ENCODE peak calls at places on chromosomes 13 and 19, in five cellular contexts. D is heart right ventricle, X is fibroblast of lung, P is neural progenitor cell, M is heart left ventricle. K is an unnamed sample.

GRCh38 chr19:45969676-45970075 is 4.0 kb downstream of the NOVA2 start:
- DNase-seq in D (no peak), X (no peak), P (no peak), M (no peak), K (no peak)

GRCh38 chr19:48966541-48967345 is 1.6 kb downstream of the FTL start:
- DNase-seq in D (no peak), X (no peak), P (peak), M (no peak), K (peak)

GRCh38 chr13:89755729-89756492 is 1591.6 kb upstream of the MIR17HG start:
- DNase-seq in D (no peak), X (no peak), P (no peak), M (no peak), K (no peak)

GRCh38 chr13:114087430-114087829 is 45.0 kb downstream of the RASA3 start:
- DNase-seq in D (no peak), X (no peak), P (peak), M (peak), K (no peak)

GRCh38 chr13:45518525-45519235 is 53.9 kb downstream of the COG3 start:
- DNase-seq in D (no peak), X (peak), P (no peak), M (no peak), K (peak)

GRCh38 chr19:3699071-3699740 is 1.1 kb downstream of the PIP5K1C start:
- DNase-seq in D (peak), X (peak), P (peak), M (no peak), K (peak)

GRCh38 chr13:98752111-98752941 is at the start of gene SLC15A1:
- DNase-seq in D (no peak), X (no peak), P (peak), M (no peak), K (no peak)

GRCh38 chr19:40921005-40921897 is 39.2 kb upstream of the CYP2A7 start:
- DNase-seq in D (no peak), X (peak), P (no peak), M (no peak), K (no peak)

GRCh38 chr13:52809310-52809769 is 39.1 kb downstream of the PCDH8 start:
- DNase-seq in D (peak), X (peak), P (peak), M (no peak), K (peak)

GRCh38 chr19:55495646-55496349 is 7.6 kb downstream of the SSC5D start:
- DNase-seq in D (no peak), X (no peak), P (no peak), M (no peak), K (no peak)

GRCh38 chr19:10517361-10517759 is at the start of gene S1PR5:
- DNase-seq in D (peak), X (no peak), P (peak), M (no peak), K (no peak)

GRCh38 chr13:25406377-25406776 is 34.6 kb downstream of the ATP8A2 start:
- DNase-seq in D (no peak), X (no peak), P (peak), M (no peak), K (no peak)

GRCh38 chr19:34336781-34337271 is 28.2 kb upstream of the GPI start:
- DNase-seq in D (no peak), X (peak), P (peak), M (no peak), K (peak)

GRCh38 chr19:28472843-28473242 is 740.1 kb downstream of the UQCRFS1 start:
- DNase-seq in D (peak), X (no peak), P (no peak), M (peak), K (no peak)

GRCh38 chr19:39408392-39409206 is 2.0 kb downstream of the ZFP36 start:
- DNase-seq in D (no peak), X (peak), P (peak), M (no peak), K (peak)

GRCh38 chr19:52099497-52100138 is 4.1 kb upstream of the ZNF841 start:
- DNase-seq in D (no peak), X (peak), P (no peak), M (no peak), K (no peak)

GRCh38 chr13:96141032-96141431 is 51.1 kb downstream of the HS6ST3 start:
- DNase-seq in D (no peak), X (peak), P (peak), M (no peak), K (peak)

GRCh38 chr13:42656136-42656535 is 82.2 kb downstream of the TNFSF11 start:
- DNase-seq in D (no peak), X (no peak), P (peak), M (no peak), K (peak)

GRCh38 chr13:48908381-48909087 is 67.2 kb upstream of the FNDC3A start:
- DNase-seq in D (no peak), X (peak), P (no peak), M (no peak), K (peak)

DNA sequence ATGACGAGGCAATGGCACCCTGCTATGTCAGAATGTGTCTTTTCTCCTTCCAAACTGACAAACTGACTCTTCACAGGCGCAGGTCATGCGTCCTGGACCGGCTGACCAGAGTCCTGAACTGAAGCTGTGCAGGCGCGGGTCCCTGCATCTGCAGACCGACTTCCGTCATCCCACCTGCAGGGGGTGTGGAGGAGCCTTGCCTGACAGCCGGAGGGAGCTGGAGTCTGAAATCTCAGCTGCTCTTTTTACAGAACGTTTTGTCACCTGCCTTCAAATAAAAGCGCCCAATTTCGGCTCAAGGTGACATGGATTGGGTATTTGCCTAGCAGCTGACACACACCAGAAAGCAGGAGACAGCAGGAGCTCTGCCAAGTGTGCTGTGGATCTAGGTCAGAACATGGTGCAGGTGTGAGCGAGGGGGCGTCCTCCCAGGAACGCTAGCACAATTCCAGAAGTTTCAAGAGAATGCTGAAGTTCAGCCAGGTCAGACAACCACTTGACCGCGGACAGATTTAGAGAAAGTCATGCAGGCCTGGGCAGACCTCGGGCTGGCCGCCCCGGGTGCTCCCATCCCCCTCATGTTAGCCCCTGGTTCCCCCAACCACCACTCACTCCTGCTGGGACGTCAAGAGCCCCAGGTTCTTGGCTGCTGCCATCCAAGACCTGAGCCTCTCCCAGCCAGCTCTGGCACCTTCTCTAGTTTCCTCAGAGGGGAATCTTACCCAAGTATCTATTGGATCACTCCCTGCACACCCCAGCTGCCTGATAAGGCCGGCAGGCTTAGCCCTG is 32.8 kb downstream of the ELL start:
- DNase-seq in D (peak), X (no peak), P (peak), M (no peak), K (no peak)
- TF ChIP-seq CTCF in D (peak), X (no peak), P (peak), M (peak), K (peak)

DNA sequence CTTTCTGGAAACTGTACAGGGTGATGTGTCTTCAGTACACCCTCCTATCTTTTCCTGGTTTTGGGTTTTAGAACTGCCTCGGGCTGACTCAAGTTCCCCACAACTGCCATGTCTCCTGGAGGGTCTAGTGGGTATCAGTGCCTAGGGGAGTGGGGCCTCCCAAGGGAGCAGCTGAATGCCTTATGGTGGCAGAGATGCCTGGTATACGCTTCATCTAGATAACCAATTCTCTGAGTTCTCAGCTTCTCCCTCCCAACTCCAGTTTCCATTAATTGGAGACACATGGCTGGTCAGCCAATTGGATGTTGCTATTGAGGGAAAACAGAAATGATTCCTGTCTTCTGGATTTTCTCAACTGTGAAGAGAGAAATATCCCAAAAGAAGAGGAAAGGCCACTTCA is 12.8 kb downstream of the ZNF439 start:
- DNase-seq in D (no peak), X (no peak), P (no peak), M (no peak), K (no peak)
- H3K4me3 ChIP-seq in D (no peak), X (no peak), P (no peak), M (no peak), K (no peak)

GRCh38 chr19:35977446-35978222 is 17.4 kb upstream of the SDHAF1 start:
- DNase-seq in D (no peak), X (no peak), P (peak), M (no peak), K (no peak)
- TF ChIP-seq CTCF in D (no peak), X (no peak), P (peak), M (no peak), K (no peak)

GRCh38 chr19:1082165-1082927 is 12.8 kb downstream of the POLR2E start:
- DNase-seq in D (peak), X (no peak), P (peak), M (peak), K (no peak)
- H3K4me3 ChIP-seq in D (no peak), X (no peak), P (peak), M (no peak), K (no peak)

DNA sequence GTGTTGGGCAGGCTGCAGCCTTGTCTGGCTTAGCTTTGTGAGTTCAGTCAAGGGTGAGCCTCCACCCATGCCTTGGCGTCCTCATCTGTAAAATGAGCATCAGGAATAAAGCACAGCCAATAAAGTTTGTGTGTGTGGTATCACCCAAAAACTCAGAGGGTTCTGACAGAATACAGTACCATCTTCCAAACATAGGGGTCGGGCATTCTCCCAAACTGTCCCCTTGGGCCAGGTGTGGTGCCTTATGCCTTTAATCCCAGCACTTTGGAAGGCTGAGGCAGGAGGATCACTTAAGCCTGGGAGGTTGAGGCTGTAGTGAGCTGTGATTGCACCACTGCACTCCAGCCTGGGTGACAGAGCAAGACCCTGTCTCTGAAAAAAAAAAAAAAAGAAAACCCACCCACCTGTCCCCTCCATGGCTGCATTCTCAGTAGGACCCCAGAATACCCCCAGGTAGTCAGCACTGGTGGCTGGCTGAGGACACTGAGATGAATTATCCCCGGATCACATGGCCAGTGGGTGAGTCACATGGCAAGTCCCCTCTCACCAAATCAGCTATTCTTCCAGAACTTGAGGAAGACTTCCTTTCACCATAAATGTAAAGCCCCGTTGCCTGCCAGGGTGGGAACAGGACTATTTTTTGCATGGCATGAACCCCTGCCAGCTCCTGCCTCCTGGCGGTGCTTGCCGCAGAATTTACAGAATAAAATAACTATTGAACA is 18.6 kb downstream of the POP4 start:
- DNase-seq in D (no peak), X (no peak), P (no peak), M (no peak), K (no peak)
- TF ChIP-seq CTCF in D (no peak), X (no peak), P (no peak), M (no peak), K (no peak)